ENCODE peak calls at places on chromosomes 16 and 17, in five cellular contexts. E is neural progenitor cell, O is GDM1, S is uterus, U is Caki2. G is an unnamed sample.

GRCh38 chr17:62067165-62068145 is 2.4 kb upstream of the MED13 start:
- DNase-seq in E (no peak), O (no peak), S (no peak), U (no peak), G (no peak)

GRCh38 chr17:45311762-45312476 is 4.9 kb downstream of the MAP3K14 start:
- DNase-seq in E (no peak), O (no peak), S (peak; percentile 53), U (peak; percentile 74), G (peak; percentile 66)

GRCh38 chr16:56041556-56042140 is 149.6 kb upstream of the GNAO1 start:
- DNase-seq in E (peak; percentile 76), O (no peak), S (no peak), U (peak; percentile 1), G (no peak)

GRCh38 chr17:55649935-55650597 is 72.6 kb downstream of the TMEM100 start:
- DNase-seq in E (no peak), O (no peak), S (no peak), U (no peak), G (no peak)

GRCh38 chr17:79852748-79853147 is 13.5 kb upstream of the CBX4 start:
- DNase-seq in E (no peak), O (no peak), S (no peak), U (peak; percentile 71), G (no peak)

GRCh38 chr17:79843917-79844815 is 4.9 kb upstream of the CBX4 start:
- DNase-seq in E (peak; percentile 88), O (no peak), S (no peak), U (peak; percentile 72), G (peak; percentile 71)

GRCh38 chr16:72247821-72248253 is 75.9 kb upstream of the PMFBP1 start:
- DNase-seq in E (no peak), O (no peak), S (no peak), U (no peak), G (no peak)

GRCh38 chr17:73555199-73555810 is 88.9 kb downstream of the SDK2 start:
- DNase-seq in E (no peak), O (no peak), S (no peak), U (no peak), G (no peak)

GRCh38 chr16:66927012-66927436 is 1.7 kb upstream of the RRAD start:
- DNase-seq in E (no peak), O (no peak), S (no peak), U (peak; percentile 96), G (peak; percentile 44)

GRCh38 chr16:84507011-84507982 is 2.8 kb upstream of the MEAK7 start:
- DNase-seq in E (no peak), O (no peak), S (no peak), U (no peak), G (no peak)

GRCh38 chr17:80838381-80839345 is 153.0 kb upstream of the CHMP6 start:
- DNase-seq in E (peak; percentile 58), O (no peak), S (no peak), U (no peak), G (no peak)

GRCh38 chr16:88659160-88659559 is 3.7 kb downstream of the MVD start:
- DNase-seq in E (no peak), O (no peak), S (no peak), U (no peak), G (no peak)

GRCh38 chr16:4339909-4340308 is 11.2 kb downstream of the PAM16 start:
- DNase-seq in E (no peak), O (no peak), S (peak; percentile 65), U (no peak), G (no peak)

GRCh38 chr17:56440391-56440790 is 153.1 kb upstream of the NOG start:
- DNase-seq in E (no peak), O (no peak), S (no peak), U (no peak), G (no peak)

GRCh38 chr16:56409195-56409594 is 16.1 kb downstream of the AMFR start:
- DNase-seq in E (no peak), O (no peak), S (no peak), U (no peak), G (no peak)

GRCh38 chr17:3887811-3888210 is 5.0 kb downstream of the CAMKK1 start:
- DNase-seq in E (no peak), O (no peak), S (no peak), U (no peak), G (no peak)

GRCh38 chr17:63132509-63132911 is 166.5 kb downstream of the TANC2 start:
- DNase-seq in E (no peak), O (no peak), S (no peak), U (no peak), G (no peak)

GRCh38 chr16:16083421-16084156 is 134.2 kb downstream of the ABCC1 start:
- DNase-seq in E (no peak), O (peak; percentile 31), S (no peak), U (peak; percentile 61), G (no peak)

GRCh38 chr17:82023447-82024241 is 539 bp downstream of the LRRC45 start:
- DNase-seq in E (no peak), O (peak; percentile 14), S (no peak), U (no peak), G (no peak)

GRCh38 chr16:74561626-74562025 is 45.3 kb downstream of the GLG1 start:
- DNase-seq in E (no peak), O (no peak), S (no peak), U (no peak), G (no peak)

GRCh38 chr16:31196324-31197088 is 6.1 kb downstream of the PYCARD start:
- DNase-seq in E (no peak), O (no peak), S (no peak), U (no peak), G (no peak)

GRCh38 chr17:10224592-10225195 is 26.3 kb upstream of the GAS7 start:
- DNase-seq in E (no peak), O (no peak), S (no peak), U (no peak), G (no peak)

GRCh38 chr16:5551909-5552308 is 454.3 kb upstream of the EEF2KMT start:
- DNase-seq in E (no peak), O (no peak), S (no peak), U (no peak), G (no peak)

GRCh38 chr16:46730126-46730525 is 18.0 kb downstream of the MYLK3 start:
- DNase-seq in E (no peak), O (no peak), S (no peak), U (no peak), G (no peak)